ENCODE peak calls at places on chromosomes 4 and X, in five cellular contexts. S is adrenal gland, E is astrocyte of the spinal cord, L is HFF-Myc, T is bronchial epithelial cell. N is an unnamed sample.

GRCh38 chr4:78482281-78482680 is 69.3 kb upstream of the ANXA3 start:
- DNase-seq in T (no peak), S (no peak), L (no peak), E (no peak), N (no peak)

GRCh38 chr4:103443324-103443723 is 245.2 kb upstream of the CENPE start:
- DNase-seq in E (no peak), T (peak), L (peak), S (no peak), N (no peak)

GRCh38 chr4:74267998-74268606 is 40.2 kb upstream of the EPGN start:
- DNase-seq in T (peak), L (no peak), E (peak), S (no peak), N (no peak)

GRCh38 chrX:150421816-150422215 is 58.7 kb downstream of the MAMLD1 start:
- DNase-seq in T (no peak), L (no peak), S (no peak), E (peak), N (no peak)

GRCh38 chr4:127505203-127505602 is 127.6 kb upstream of the INTU start:
- DNase-seq in S (peak), T (peak), E (peak), L (peak), N (no peak)

GRCh38 chr4:137471895-137472294 is 60.4 kb downstream of the PCDH18 start:
- DNase-seq in L (no peak), E (peak), T (peak), S (no peak), N (no peak)

GRCh38 chr4:7980036-7980435 is 40.4 kb upstream of the AFAP1 start:
- DNase-seq in S (no peak), T (peak), L (no peak), E (no peak), N (no peak)

GRCh38 chr4:154709550-154709949 is 34.2 kb upstream of the LRAT start:
- DNase-seq in S (no peak), E (no peak), T (no peak), L (no peak), N (no peak)

GRCh38 chrX:3655181-3655580 is 58.3 kb downstream of the PRKX start:
- DNase-seq in E (no peak), S (no peak), L (no peak), T (no peak), N (no peak)

GRCh38 chrX:128800138-128800537 is 723.2 kb downstream of the SMARCA1 start:
- DNase-seq in T (no peak), S (no peak), E (no peak), L (no peak), N (no peak)

GRCh38 chr4:61740950-61741638 is 541.0 kb downstream of the ADGRL3 start:
- DNase-seq in E (no peak), S (peak), T (no peak), L (no peak), N (no peak)

GRCh38 chr4:107997001-107997788 is 7.5 kb downstream of the HADH start:
- DNase-seq in L (peak), S (peak), E (peak), T (no peak), N (no peak)

GRCh38 chrX:43753637-43754036 is 97.5 kb downstream of the MAOA start:
- DNase-seq in L (no peak), E (peak), S (no peak), T (peak), N (no peak)

GRCh38 chr4:8580321-8581093 is at the start of gene GPR78:
- DNase-seq in E (peak), T (peak), S (peak), L (no peak), N (peak)

GRCh38 chrX:44019911-44020310 is 46.7 kb upstream of the NDP start:
- DNase-seq in E (no peak), T (no peak), L (no peak), S (no peak), N (no peak)

GRCh38 chrX:68698955-68699354 is 51.5 kb downstream of the STARD8 start:
- DNase-seq in L (no peak), T (no peak), E (no peak), S (no peak), N (no peak)

GRCh38 chr4:138035781-138036258 is 206.3 kb downstream of the SLC7A11 start:
- DNase-seq in L (peak), T (peak), S (no peak), E (peak), N (no peak)

GRCh38 chr4:186764457-186764856 is 40.8 kb upstream of the FAT1 start:
- DNase-seq in S (no peak), E (no peak), L (no peak), T (no peak), N (no peak)

GRCh38 chr4:87410157-87410556 is 12.2 kb upstream of the NUDT9 start:
- DNase-seq in E (no peak), S (no peak), L (no peak), T (no peak), N (no peak)

GRCh38 chr4:144183165-144183564 is 42.6 kb upstream of the GYPA start:
- DNase-seq in S (no peak), L (no peak), T (no peak), E (no peak), N (no peak)

GRCh38 chrX:109952050-109952449 is 50.9 kb upstream of the TMEM164 start:
- DNase-seq in E (no peak), S (no peak), L (no peak), T (peak), N (no peak)

GRCh38 chrX:121365572-121366161 is 318.3 kb downstream of the GLUD2 start:
- DNase-seq in E (no peak), L (no peak), S (no peak), T (no peak), N (no peak)

GRCh38 chr4:153065286-153065685 is 129.2 kb downstream of the FHDC1 start:
- DNase-seq in L (no peak), S (no peak), T (peak), E (no peak), N (no peak)

GRCh38 chrX:28126886-28127285 is 145.6 kb upstream of the DCAF8L1 start:
- DNase-seq in S (no peak), L (no peak), E (no peak), T (no peak), N (no peak)

GRCh38 chr4:166421556-166422156 is 548.6 kb downstream of the TLL1 start:
- DNase-seq in S (no peak), L (no peak), E (peak), T (peak), N (no peak)

GRCh38 chrX:9515464-9515863 is 50.6 kb downstream of the TBL1X start:
- DNase-seq in L (no peak), S (no peak), T (no peak), E (no peak), N (no peak)

GRCh38 chr4:108148316-108148715 is 20.4 kb downstream of the LEF1 start:
- DNase-seq in T (peak), E (no peak), S (no peak), L (no peak), N (no peak)

GRCh38 chr4:83561381-83561780 is 25.5 kb downstream of the GPAT3 start:
- DNase-seq in T (peak), L (no peak), E (peak), S (peak), N (no peak)

GRCh38 chr4:39476181-39476873 is 17.5 kb downstream of the LIAS start:
- DNase-seq in S (no peak), L (no peak), T (no peak), E (no peak), N (no peak)

GRCh38 chr4:151459380-151459779 is 50.4 kb downstream of the FHIP1A start:
- DNase-seq in T (peak), L (no peak), E (no peak), S (no peak), N (no peak)

GRCh38 chrX:17242470-17242869 is 132.5 kb upstream of the NHS start:
- DNase-seq in T (peak), L (peak), E (peak), S (peak), N (no peak)

GRCh38 chrX:119041175-119041574 is 31.6 kb upstream of the CT47C1 start:
- DNase-seq in S (peak), L (peak), T (peak), E (peak), N (no peak)

GRCh38 chr4:136725286-136726081 is 806.8 kb downstream of the PCDH18 start:
- DNase-seq in L (no peak), E (peak), T (no peak), S (no peak), N (no peak)

GRCh38 chrX:19517965-19518364 is 2.7 kb upstream of the MAP3K15 start:
- DNase-seq in T (no peak), E (no peak), L (no peak), S (no peak), N (no peak)

GRCh38 chr4:84499065-84499982 is at the start of gene NKX6-1:
- DNase-seq in T (peak), E (peak), S (peak), L (no peak), N (no peak)

GRCh38 chr4:146179784-146180405 is 4.4 kb downstream of the LSM6 start:
- DNase-seq in T (no peak), S (no peak), L (no peak), E (no peak), N (no peak)

GRCh38 chr4:85829276-85830051 is 354.5 kb downstream of the ARHGAP24 start:
- DNase-seq in S (no peak), E (peak), T (peak), L (no peak), N (no peak)

GRCh38 chr4:95533254-95533653 is 15.5 kb downstream of the UNC5C start:
- DNase-seq in L (no peak), S (no peak), T (no peak), E (no peak), N (no peak)

GRCh38 chr4:17385403-17385802 is 126.5 kb downstream of the QDPR start:
- DNase-seq in T (peak), L (no peak), E (peak), S (no peak), N (no peak)

GRCh38 chr4:102569200-102569599 is 68.0 kb downstream of the NFKB1 start:
- DNase-seq in L (no peak), T (peak), S (no peak), E (no peak), N (no peak)

DNA sequence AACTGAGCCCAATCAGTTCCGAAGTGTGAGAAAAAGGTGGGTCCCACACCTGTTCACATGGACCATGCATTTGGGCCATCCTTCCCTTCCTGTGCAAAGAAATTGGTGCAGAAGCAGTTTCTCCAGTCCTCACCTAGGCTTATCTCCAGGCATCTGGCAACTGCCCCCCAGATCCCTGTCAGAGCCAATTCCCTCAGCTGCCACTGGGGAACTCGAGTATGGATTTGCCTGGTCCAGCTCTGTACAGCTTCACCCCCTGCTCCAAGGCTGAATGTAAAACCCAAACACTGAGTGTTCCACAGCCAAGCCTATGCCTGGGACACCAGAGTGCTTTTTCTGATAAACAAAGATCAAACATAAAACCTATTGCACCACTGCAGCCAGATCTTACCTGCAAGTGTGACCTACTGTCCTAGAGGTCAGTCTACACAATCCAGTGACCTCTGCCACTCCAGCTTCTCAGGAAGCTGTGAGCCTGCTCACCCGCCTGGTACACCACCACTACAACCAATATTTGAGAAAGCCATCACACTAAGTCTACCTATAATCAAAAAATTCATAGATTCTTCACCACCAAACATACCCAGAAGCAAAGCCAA is 136.4 kb downstream of the STPG2 start:
- DNase-seq in T (no peak), S (no peak), L (no peak), E (no peak), N (no peak)
- TF ChIP-seq CTCF in T (no peak), S (no peak), L (no peak), E (no peak), N (no peak)

GRCh38 chr4:174763454-174764104 is 65.5 kb downstream of the GLRA3 start:
- DNase-seq in S (no peak), T (peak), L (no peak), E (peak), N (no peak)

DNA sequence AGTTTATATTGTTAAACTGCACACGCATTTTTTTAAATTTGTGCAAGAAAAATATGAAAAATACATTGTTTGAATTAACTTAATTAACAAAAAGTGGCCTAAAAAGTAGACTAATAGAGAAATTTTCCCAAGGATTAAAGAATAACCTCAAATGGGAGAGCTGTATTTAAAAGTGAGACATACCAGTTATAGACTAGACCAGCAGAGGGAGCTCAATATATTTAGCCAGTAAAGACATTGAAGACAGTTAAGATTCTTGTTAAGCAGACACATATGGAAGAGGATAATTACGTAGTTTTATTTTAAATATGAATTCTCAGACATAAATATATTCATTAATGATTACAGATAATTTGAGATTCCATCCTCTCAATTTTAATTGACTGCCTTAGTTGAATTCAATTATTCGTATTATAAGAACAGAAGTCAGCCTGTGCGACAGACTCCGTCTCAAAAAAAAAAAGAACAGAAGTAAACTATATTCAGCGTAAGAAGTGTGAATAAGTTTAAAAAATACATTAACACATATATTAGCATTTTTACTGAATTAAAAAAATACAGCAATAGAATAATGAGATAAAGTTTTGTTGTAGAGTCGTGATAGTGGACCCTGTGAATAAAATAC is 64.8 kb downstream of the GLRA3 start:
- DNase-seq in E (peak), L (peak), T (peak), S (no peak), N (no peak)
- TF ChIP-seq CTCF in E (peak), L (peak), T (peak), S (peak), N (peak)

GRCh38 chr4:896216-896615 is 35.9 kb downstream of the GAK start:
- DNase-seq in L (no peak), S (no peak), E (no peak), T (no peak), N (no peak)
- TF ChIP-seq CTCF in L (no peak), S (no peak), E (no peak), T (no peak), N (no peak)

GRCh38 chr4:70269674-70270073 is 27.3 kb downstream of the CSN3 start:
- DNase-seq in T (peak), E (no peak), S (no peak), L (no peak), N (no peak)
- TF ChIP-seq CTCF in T (peak), E (no peak), S (no peak), L (no peak), N (no peak)

N was measured in natural killer cell.